ENCODE peak calls at places on chromosomes 6 and 20, in five cellular contexts. S, J, Z, Y and O are unnamed samples.

GRCh38 chr6:128432394-128432793 is 88.0 kb downstream of the PTPRK start:
- DNase-seq in Z (peak), S (peak), Y (no peak), J (peak), O (peak)

GRCh38 chr6:39296745-39297640 is 17.2 kb downstream of the KCNK17 start:
- DNase-seq in Y (no peak), S (no peak), Z (no peak), J (peak), O (peak)

GRCh38 chr6:170572704-170573466 is 11.6 kb downstream of the PDCD2 start:
- DNase-seq in J (no peak), S (no peak), Y (no peak), Z (no peak), O (no peak)

GRCh38 chr20:58141971-58142842 is 86.2 kb downstream of the ANKRD60 start:
- DNase-seq in S (no peak), J (no peak), Z (no peak), Y (no peak), O (no peak)

GRCh38 chr6:116251568-116252384 is 2.1 kb downstream of the TSPYL4 start:
- DNase-seq in S (peak), Y (peak), Z (peak), J (peak), O (no peak)

GRCh38 chr6:168928012-168928411 is 325.6 kb downstream of the THBS2 start:
- DNase-seq in J (no peak), Y (no peak), S (no peak), Z (no peak), O (no peak)

GRCh38 chr20:38748863-38749153 is 548 bp downstream of the ACTR5 start:
- DNase-seq in J (no peak), Z (no peak), Y (no peak), S (no peak), O (peak)

GRCh38 chr20:21518292-21518991 is 4.6 kb upstream of the NKX2-2 start:
- DNase-seq in J (no peak), S (no peak), Z (no peak), Y (peak), O (peak)

GRCh38 chr6:10643214-10643641 is 51.2 kb downstream of the C6orf52 start:
- DNase-seq in S (no peak), J (no peak), Z (no peak), Y (no peak), O (no peak)

GRCh38 chr20:58199469-58199868 is 29.0 kb downstream of the ANKRD60 start:
- DNase-seq in S (no peak), J (no peak), Z (no peak), Y (no peak), O (no peak)

GRCh38 chr6:39669943-39670342 is 55.3 kb downstream of the KIF6 start:
- DNase-seq in Z (no peak), S (peak), Y (no peak), J (no peak), O (no peak)

GRCh38 chr20:49281059-49281912 is 3.4 kb upstream of the ZNFX1 start:
- DNase-seq in J (no peak), S (peak), Z (peak), Y (peak), O (no peak)

GRCh38 chr6:12480379-12480778 is 190.2 kb downstream of the EDN1 start:
- DNase-seq in Y (no peak), J (no peak), S (no peak), Z (no peak), O (no peak)

GRCh38 chr6:26034901-26035300 is 52.3 kb upstream of the HFE start:
- DNase-seq in J (no peak), Y (no peak), S (no peak), Z (no peak), O (no peak)

GRCh38 chr20:25081065-25081729 is 744 bp downstream of the VSX1 start:
- DNase-seq in S (no peak), Z (no peak), J (no peak), Y (peak), O (no peak)

GRCh38 chr6:82022614-82023102 is 224.9 kb downstream of the IBTK start:
- DNase-seq in S (peak), Z (peak), Y (no peak), J (peak), O (no peak)

GRCh38 chr6:70706491-70707123 is 38.9 kb downstream of the SMAP1 start:
- DNase-seq in Z (no peak), S (peak), J (peak), Y (peak), O (no peak)

GRCh38 chr20:44137210-44137781 is 49.7 kb downstream of the JPH2 start:
- DNase-seq in Z (peak), Y (peak), J (peak), S (peak), O (no peak)

GRCh38 chr6:168165373-168165772 is 86.4 kb upstream of the FRMD1 start:
- DNase-seq in Y (no peak), J (no peak), S (no peak), Z (no peak), O (no peak)

GRCh38 chr20:34562643-34563042 is 4.1 kb downstream of the MAP1LC3A start:
- DNase-seq in J (peak), S (peak), Y (peak), Z (no peak), O (peak)

GRCh38 chr20:34560141-34560523 is 1.6 kb downstream of the MAP1LC3A start:
- DNase-seq in J (no peak), S (no peak), Y (no peak), Z (no peak), O (no peak)

GRCh38 chr20:34561661-34562060 is 3.1 kb downstream of the MAP1LC3A start:
- DNase-seq in S (no peak), Y (no peak), J (no peak), Z (no peak), O (no peak)

GRCh38 chr20:34559311-34560140 is 1.0 kb downstream of the MAP1LC3A start:
- DNase-seq in J (no peak), S (no peak), Z (no peak), Y (peak), O (no peak)

DNA sequence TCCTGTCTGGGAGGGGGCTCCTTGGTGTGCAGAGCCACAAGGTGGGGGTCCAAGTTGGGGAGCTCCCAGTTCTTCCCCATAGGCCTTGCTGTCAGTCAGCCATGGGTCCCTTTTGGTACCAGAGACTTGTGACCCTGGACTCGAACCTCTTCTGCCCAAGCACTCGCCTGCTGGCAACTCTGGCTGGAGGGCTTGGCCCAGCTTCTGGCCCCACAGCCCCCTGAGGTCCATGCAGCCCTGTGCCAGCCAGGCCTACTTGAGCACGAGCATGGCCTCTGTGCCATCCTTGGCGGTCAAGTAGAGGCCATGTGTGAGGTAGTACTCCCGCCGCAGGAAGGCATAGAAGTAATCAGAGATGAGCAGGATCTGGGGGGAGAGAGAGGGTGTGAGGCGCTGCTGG is 2.1 kb downstream of the MAP1LC3A start:
- DNase-seq in Y (no peak), J (no peak), Z (no peak), S (no peak), O (no peak)
- H3K27ac ChIP-seq in Y (no peak), J (no peak), Z (no peak), S (no peak), O (no peak)

GRCh38 chr6:105113422-105113821 is 66.4 kb downstream of the POPDC3 start:
- DNase-seq in S (no peak), Z (no peak), Y (no peak), J (no peak), O (no peak)
- H2AFZ ChIP-seq in S (no peak), Z (no peak), Y (no peak), J (no peak), O (no peak)

DNA sequence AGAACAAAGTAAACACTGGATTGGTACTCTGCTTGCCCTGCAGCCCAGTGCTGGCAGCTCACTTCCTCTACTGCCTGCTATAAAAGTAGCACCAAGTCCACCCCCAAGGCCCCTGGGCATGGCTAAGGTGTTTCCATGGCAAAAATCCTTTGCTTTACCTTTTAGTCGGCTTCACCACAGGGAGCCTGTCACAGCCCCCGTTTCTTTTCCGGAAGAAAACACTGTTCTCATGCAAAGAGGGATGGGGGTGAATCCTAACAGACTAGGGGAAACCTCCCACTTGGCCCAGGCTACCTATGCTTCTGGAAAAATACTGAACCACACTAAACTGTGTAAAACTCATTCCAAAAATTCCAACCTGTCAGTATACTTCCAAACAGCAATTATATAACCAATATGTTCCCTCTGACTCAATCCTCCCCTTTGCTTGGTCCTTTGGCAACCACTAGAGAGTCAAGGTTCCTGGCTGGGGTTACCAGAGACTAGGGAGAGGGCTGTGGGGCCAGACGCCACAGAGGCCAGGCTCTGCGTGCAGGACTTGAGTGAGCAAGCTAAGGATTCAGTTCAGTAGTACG is 16.1 kb downstream of the PPIL1 start:
- DNase-seq in Z (peak), J (peak), Y (peak), S (peak), O (no peak)
- H3K27ac ChIP-seq in Z (no peak), J (peak), Y (peak), S (no peak), O (no peak)

GRCh38 chr6:160973311-160973710 is 18.3 kb upstream of the MAP3K4 start:
- DNase-seq in Z (no peak), S (peak), J (peak), Y (no peak), O (no peak)
- H2AFZ ChIP-seq in Z (peak), S (no peak), J (peak), Y (peak), O (no peak)

GRCh38 chr20:36472656-36473071 is 68.7 kb upstream of the MYL9 start:
- DNase-seq in Y (peak), Z (no peak), J (no peak), S (peak), O (peak)
- H3K27ac ChIP-seq in Y (peak), Z (peak), J (peak), S (peak), O (peak)